ENCODE peak calls at places on chromosomes 4 and X, in six cellular contexts. K is cardiac muscle cell; G is CD4-positive, alpha-beta T cell; C is fibroblast of lung; N is tibial artery; A is neural crest cell. Y is an unnamed sample.

GRCh38 chr4:164918956-164919355 is 42.0 kb downstream of the APELA start:
- DNase-seq in K (no peak), G (no peak), C (no peak), N (no peak), A (no peak), Y (no peak)

GRCh38 chrX:101191217-101191750 is 28.3 kb upstream of the DRP2 start:
- DNase-seq in K (peak; percentile 38), G (no peak), C (peak; percentile 29), N (peak; percentile 63), A (peak; percentile 34), Y (no peak)

GRCh38 chr4:4496604-4497372 is 45.1 kb downstream of the STX18 start:
- DNase-seq in K (no peak), G (no peak), C (no peak), N (no peak), A (peak; percentile 35), Y (no peak)

GRCh38 chrX:6383488-6383887 is 151.4 kb downstream of the VCX3A start:
- DNase-seq in K (no peak), G (no peak), C (no peak), N (no peak), A (no peak), Y (no peak)

GRCh38 chr4:104989363-104989762 is 157.3 kb upstream of the TET2 start:
- DNase-seq in K (no peak), G (no peak), C (peak; percentile 79), N (no peak), A (no peak), Y (no peak)

GRCh38 chrX:134294548-134294947 is 57.6 kb downstream of the CCDC160 start:
- DNase-seq in K (peak; percentile 3), G (no peak), C (no peak), N (no peak), A (no peak), Y (no peak)

GRCh38 chr4:17884063-17884462 is 73.3 kb downstream of the NCAPG start:
- DNase-seq in K (no peak), G (no peak), C (peak; percentile 12), N (no peak), A (no peak), Y (no peak)

GRCh38 chrX:30414144-30414543 is 105.0 kb upstream of the NR0B1 start:
- DNase-seq in K (no peak), G (no peak), C (no peak), N (no peak), A (no peak), Y (no peak)

GRCh38 chr4:185796176-185796575 is 15.8 kb downstream of the SORBS2 start:
- DNase-seq in K (no peak), G (no peak), C (peak; percentile 45), N (no peak), A (no peak), Y (no peak)

GRCh38 chr4:95398217-95398616 is 150.6 kb downstream of the UNC5C start:
- DNase-seq in K (no peak), G (no peak), C (no peak), N (no peak), A (no peak), Y (no peak)

GRCh38 chrX:143788265-143788664 is 67.7 kb upstream of the SPANXN2 start:
- DNase-seq in K (peak; percentile 34), G (no peak), C (peak; percentile 1), N (no peak), A (peak; percentile 2), Y (peak; percentile 23)

GRCh38 chr4:38759077-38759789 is 23.6 kb downstream of the TLR10 start:
- DNase-seq in K (peak; percentile 49), G (peak; percentile 55), C (peak; percentile 73), N (peak; percentile 70), A (peak; percentile 74), Y (peak; percentile 60)

GRCh38 chrX:136211766-136212556 is 39.2 kb downstream of the MAP7D3 start:
- DNase-seq in K (no peak), G (no peak), C (no peak), N (peak; percentile 64), A (no peak), Y (no peak)

GRCh38 chr4:99159699-99160098 is 15.6 kb upstream of the ADH4 start:
- DNase-seq in K (no peak), G (no peak), C (no peak), N (no peak), A (no peak), Y (no peak)

GRCh38 chr4:11470709-11471441 is 42.2 kb upstream of the HS3ST1 start:
- DNase-seq in K (no peak), G (no peak), C (no peak), N (no peak), A (no peak), Y (no peak)

GRCh38 chr4:82398263-82398662 is 24.5 kb upstream of the HNRNPD start:
- DNase-seq in K (no peak), G (no peak), C (no peak), N (no peak), A (no peak), Y (no peak)

GRCh38 chrX:3811331-3812311 is 98.2 kb upstream of the PRKX start:
- DNase-seq in K (peak; percentile 44), G (peak; percentile 8), C (peak; percentile 39), N (no peak), A (no peak), Y (no peak)

GRCh38 chr4:2591189-2591588 is 54.7 kb downstream of the FAM193A start:
- DNase-seq in K (peak; percentile 65), G (no peak), C (peak; percentile 46), N (no peak), A (no peak), Y (no peak)

GRCh38 chr4:186058980-186059316 is 10.0 kb upstream of the TLR3 start:
- DNase-seq in K (no peak), G (no peak), C (no peak), N (no peak), A (no peak), Y (no peak)

GRCh38 chr4:112515278-112516075 is 503 bp downstream of the NEUROG2 start:
- DNase-seq in K (peak; percentile 65), G (no peak), C (peak; percentile 34), N (no peak), A (peak; percentile 31), Y (peak; percentile 40)

GRCh38 chr4:2287594-2287915 is 25.6 kb upstream of the MXD4 start:
- DNase-seq in K (no peak), G (no peak), C (no peak), N (peak; percentile 37), A (no peak), Y (no peak)

GRCh38 chr4:1035510-1035909 is 24.1 kb downstream of the FGFRL1 start:
- DNase-seq in K (no peak), G (no peak), C (peak; percentile 38), N (no peak), A (peak; percentile 57), Y (no peak)

GRCh38 chr4:48329976-48330375 is 11.4 kb upstream of the SLAIN2 start:
- DNase-seq in K (no peak), G (no peak), C (peak; percentile 92), N (no peak), A (no peak), Y (no peak)

GRCh38 chrX:19751068-19751467 is 136.3 kb downstream of the SH3KBP1 start:
- DNase-seq in K (peak; percentile 30), G (no peak), C (peak; percentile 3), N (no peak), A (no peak), Y (no peak)

GRCh38 chr4:156098846-156099245 is 145.2 kb upstream of the CTSO start:
- DNase-seq in K (no peak), G (no peak), C (peak; percentile 76), N (no peak), A (no peak), Y (no peak)

GRCh38 chrX:129980043-129980442 is 2.4 kb upstream of the BCORL1 start:
- DNase-seq in K (peak; percentile 27), G (no peak), C (no peak), N (peak; percentile 71), A (no peak), Y (peak; percentile 49)

GRCh38 chr4:168877779-168878491 is 132.1 kb downstream of the CBR4 start:
- DNase-seq in K (no peak), G (no peak), C (no peak), N (peak; percentile 80), A (peak; percentile 42), Y (no peak)

GRCh38 chrX:30230395-30230794 is at the start of gene MAGEB3:
- DNase-seq in K (peak; percentile 5), G (no peak), C (no peak), N (no peak), A (no peak), Y (no peak)

GRCh38 chr4:99382745-99383360 is 30.3 kb upstream of the ADH1C start:
- DNase-seq in K (no peak), G (no peak), C (peak; percentile 16), N (no peak), A (no peak), Y (no peak)

GRCh38 chrX:101079736-101080135 is 1.1 kb downstream of the TMEM35A start:
- DNase-seq in K (peak; percentile 12), G (no peak), C (no peak), N (no peak), A (no peak), Y (no peak)

GRCh38 chr4:123785515-123785914 is 388.9 kb downstream of the SPRY1 start:
- DNase-seq in K (no peak), G (no peak), C (peak; percentile 99), N (peak; percentile 82), A (no peak), Y (no peak)

GRCh38 chr4:168674077-168674747 is 177.4 kb downstream of the PALLD start:
- DNase-seq in K (peak; percentile 44), G (no peak), C (peak; percentile 48), N (no peak), A (no peak), Y (no peak)

GRCh38 chrX:114906978-114907510 is 110.4 kb downstream of the IL13RA2 start:
- DNase-seq in K (no peak), G (no peak), C (no peak), N (no peak), A (no peak), Y (no peak)

GRCh38 chrX:114903618-114904017 is 113.8 kb downstream of the IL13RA2 start:
- DNase-seq in K (no peak), G (no peak), C (no peak), N (no peak), A (no peak), Y (no peak)

GRCh38 chrX:114905251-114905650 is 112.2 kb downstream of the IL13RA2 start:
- DNase-seq in K (no peak), G (no peak), C (no peak), N (no peak), A (no peak), Y (no peak)
- TF ChIP-seq CTCF in K (no peak), G (no peak), C (no peak), N (no peak), A (no peak), Y (no peak)

GRCh38 chr4:163048447-163048846 is 118.2 kb downstream of the NAF1 start:
- DNase-seq in K (peak; percentile 25), G (no peak), C (peak; percentile 21), N (no peak), A (no peak), Y (no peak)
- TF ChIP-seq CTCF in K (peak; percentile 50), G (peak; percentile 27), C (peak; percentile 32), N (peak; percentile 23), A (peak; percentile 60), Y (peak; percentile 24)

GRCh38 chr4:53456178-53456577 is 78.7 kb downstream of the FIP1L1 start:
- DNase-seq in K (no peak), G (no peak), C (no peak), N (no peak), A (no peak), Y (no peak)
- TF ChIP-seq CTCF in K (no peak), G (no peak), C (no peak), N (no peak), A (no peak), Y (no peak)

GRCh38 chr4:26235500-26235899 is 85.3 kb upstream of the RBPJ start:
- DNase-seq in K (no peak), G (no peak), C (peak; percentile 47), N (peak; percentile 82), A (no peak), Y (no peak)
- TF ChIP-seq CTCF in K (peak; percentile 22), G (no peak), C (peak; percentile 23), N (no peak), A (no peak), Y (no peak)

Y was measured in HL-60.